ENCODE peak calls at places on chromosomes 6 and 20, in seven cellular contexts. One of them, this sample, is unnamed.

GRCh38 chr6:88360203-88360797 is 194.2 kb upstream of the CNR1 start:
- DNase-seq in Peyer's patch: no peak
- DNase-seq in heart right ventricle: no peak
- DNase-seq in HFFc6: peak; percentile 28
- DNase-seq in WTC11: no peak
- DNase-seq in activated CD8-positive, alpha-beta T cell treated with anti-CD3 and anti-CD28 coated beads for 36 hours: no peak
- DNase-seq in cardiac muscle cell: peak; percentile 80
- DNase-seq in this sample: no peak

GRCh38 chr6:17173071-17173470 is 71.2 kb downstream of the STMND1 start:
- DNase-seq in heart right ventricle: no peak
- DNase-seq in activated CD8-positive, alpha-beta T cell treated with anti-CD3 and anti-CD28 coated beads for 36 hours: no peak
- DNase-seq in WTC11: no peak
- DNase-seq in Peyer's patch: no peak
- DNase-seq in HFFc6: peak; percentile 30
- DNase-seq in cardiac muscle cell: no peak
- DNase-seq in this sample: no peak

GRCh38 chr20:63254536-63255384 is 497 bp upstream of the NKAIN4 start:
- DNase-seq in activated CD8-positive, alpha-beta T cell treated with anti-CD3 and anti-CD28 coated beads for 36 hours: no peak
- DNase-seq in Peyer's patch: no peak
- DNase-seq in WTC11: peak; percentile 56
- DNase-seq in HFFc6: no peak
- DNase-seq in cardiac muscle cell: no peak
- DNase-seq in heart right ventricle: no peak
- DNase-seq in this sample: no peak

GRCh38 chr6:11263185-11263817 is 30.8 kb upstream of the NEDD9 start:
- DNase-seq in HFFc6: peak; percentile 46
- DNase-seq in WTC11: no peak
- DNase-seq in heart right ventricle: no peak
- DNase-seq in cardiac muscle cell: peak; percentile 91
- DNase-seq in activated CD8-positive, alpha-beta T cell treated with anti-CD3 and anti-CD28 coated beads for 36 hours: no peak
- DNase-seq in Peyer's patch: no peak
- DNase-seq in this sample: peak; percentile 72

GRCh38 chr20:1199981-1200380 is 3.3 kb upstream of the C20orf202 start:
- DNase-seq in activated CD8-positive, alpha-beta T cell treated with anti-CD3 and anti-CD28 coated beads for 36 hours: no peak
- DNase-seq in heart right ventricle: no peak
- DNase-seq in cardiac muscle cell: no peak
- DNase-seq in WTC11: no peak
- DNase-seq in HFFc6: no peak
- DNase-seq in Peyer's patch: no peak
- DNase-seq in this sample: no peak

GRCh38 chr6:17448165-17448564 is 54.8 kb downstream of the CAP2 start:
- DNase-seq in heart right ventricle: no peak
- DNase-seq in HFFc6: peak; percentile 37
- DNase-seq in activated CD8-positive, alpha-beta T cell treated with anti-CD3 and anti-CD28 coated beads for 36 hours: no peak
- DNase-seq in cardiac muscle cell: no peak
- DNase-seq in WTC11: no peak
- DNase-seq in Peyer's patch: no peak
- DNase-seq in this sample: no peak

GRCh38 chr20:24208652-24209051 is 220.1 kb upstream of the GGTLC1 start:
- DNase-seq in heart right ventricle: no peak
- DNase-seq in Peyer's patch: no peak
- DNase-seq in activated CD8-positive, alpha-beta T cell treated with anti-CD3 and anti-CD28 coated beads for 36 hours: no peak
- DNase-seq in WTC11: peak; percentile 67
- DNase-seq in cardiac muscle cell: no peak
- DNase-seq in HFFc6: no peak
- DNase-seq in this sample: no peak

GRCh38 chr6:158611039-158611438 is 33.5 kb downstream of the DYNLT1 start:
- DNase-seq in Peyer's patch: no peak
- DNase-seq in cardiac muscle cell: no peak
- DNase-seq in activated CD8-positive, alpha-beta T cell treated with anti-CD3 and anti-CD28 coated beads for 36 hours: no peak
- DNase-seq in WTC11: no peak
- DNase-seq in HFFc6: no peak
- DNase-seq in heart right ventricle: no peak
- DNase-seq in this sample: no peak

GRCh38 chr6:128461517-128461916 is 58.9 kb downstream of the PTPRK start:
- DNase-seq in Peyer's patch: no peak
- DNase-seq in WTC11: no peak
- DNase-seq in activated CD8-positive, alpha-beta T cell treated with anti-CD3 and anti-CD28 coated beads for 36 hours: no peak
- DNase-seq in HFFc6: no peak
- DNase-seq in heart right ventricle: no peak
- DNase-seq in cardiac muscle cell: no peak
- DNase-seq in this sample: no peak

GRCh38 chr6:106927531-106928398 is 46.8 kb downstream of the CD24 start:
- DNase-seq in WTC11: peak; percentile 82
- DNase-seq in activated CD8-positive, alpha-beta T cell treated with anti-CD3 and anti-CD28 coated beads for 36 hours: peak; percentile 41
- DNase-seq in HFFc6: peak; percentile 7
- DNase-seq in heart right ventricle: peak; percentile 19
- DNase-seq in Peyer's patch: peak; percentile 53
- DNase-seq in cardiac muscle cell: peak; percentile 52
- DNase-seq in this sample: peak; percentile 72

GRCh38 chr20:37299718-37300529 is 10.5 kb downstream of the MANBAL start:
- DNase-seq in Peyer's patch: no peak
- DNase-seq in activated CD8-positive, alpha-beta T cell treated with anti-CD3 and anti-CD28 coated beads for 36 hours: no peak
- DNase-seq in HFFc6: peak; percentile 34
- DNase-seq in WTC11: no peak
- DNase-seq in heart right ventricle: no peak
- DNase-seq in cardiac muscle cell: peak; percentile 62
- DNase-seq in this sample: no peak

GRCh38 chr6:101085327-101085726 is 204.2 kb upstream of the ASCC3 start:
- DNase-seq in WTC11: no peak
- DNase-seq in Peyer's patch: no peak
- DNase-seq in HFFc6: no peak
- DNase-seq in heart right ventricle: no peak
- DNase-seq in activated CD8-positive, alpha-beta T cell treated with anti-CD3 and anti-CD28 coated beads for 36 hours: no peak
- DNase-seq in cardiac muscle cell: peak; percentile 82
- DNase-seq in this sample: no peak

GRCh38 chr6:26554669-26555504 is 16.7 kb downstream of the HMGN4 start:
- DNase-seq in activated CD8-positive, alpha-beta T cell treated with anti-CD3 and anti-CD28 coated beads for 36 hours: peak; percentile 80
- DNase-seq in Peyer's patch: no peak
- DNase-seq in cardiac muscle cell: peak; percentile 73
- DNase-seq in WTC11: peak; percentile 71
- DNase-seq in HFFc6: peak; percentile 74
- DNase-seq in heart right ventricle: no peak
- DNase-seq in this sample: no peak

GRCh38 chr6:108685970-108686369 is 125.3 kb downstream of the FOXO3 start:
- DNase-seq in Peyer's patch: no peak
- DNase-seq in activated CD8-positive, alpha-beta T cell treated with anti-CD3 and anti-CD28 coated beads for 36 hours: no peak
- DNase-seq in HFFc6: no peak
- DNase-seq in heart right ventricle: no peak
- DNase-seq in cardiac muscle cell: no peak
- DNase-seq in WTC11: no peak
- DNase-seq in this sample: no peak

GRCh38 chr6:160439751-160440150 is 91.6 kb downstream of the SLC22A3 start:
- DNase-seq in Peyer's patch: no peak
- DNase-seq in heart right ventricle: no peak
- DNase-seq in cardiac muscle cell: no peak
- DNase-seq in WTC11: no peak
- DNase-seq in HFFc6: no peak
- DNase-seq in activated CD8-positive, alpha-beta T cell treated with anti-CD3 and anti-CD28 coated beads for 36 hours: no peak
- DNase-seq in this sample: no peak
- TF ChIP-seq CTCF in Peyer's patch: no peak
- TF ChIP-seq CTCF in heart right ventricle: no peak
- TF ChIP-seq CTCF in cardiac muscle cell: no peak
- TF ChIP-seq CTCF in WTC11: no peak
- TF ChIP-seq CTCF in HFFc6: no peak
- TF ChIP-seq CTCF in activated CD8-positive, alpha-beta T cell treated with anti-CD3 and anti-CD28 coated beads for 36 hours: no peak
- TF ChIP-seq CTCF in this sample: no peak

GRCh38 chr6:81075974-81076373 is 676.5 kb downstream of the TENT5A start:
- DNase-seq in cardiac muscle cell: peak; percentile 29
- DNase-seq in WTC11: peak; percentile 29
- DNase-seq in activated CD8-positive, alpha-beta T cell treated with anti-CD3 and anti-CD28 coated beads for 36 hours: no peak
- DNase-seq in Peyer's patch: no peak
- DNase-seq in heart right ventricle: no peak
- DNase-seq in HFFc6: no peak
- DNase-seq in this sample: no peak
- TF ChIP-seq CTCF in cardiac muscle cell: peak; percentile 58
- TF ChIP-seq CTCF in WTC11: peak; percentile 54
- TF ChIP-seq CTCF in activated CD8-positive, alpha-beta T cell treated with anti-CD3 and anti-CD28 coated beads for 36 hours: no peak
- TF ChIP-seq CTCF in Peyer's patch: no peak
- TF ChIP-seq CTCF in heart right ventricle: peak; percentile 40
- TF ChIP-seq CTCF in HFFc6: peak; percentile 70
- TF ChIP-seq CTCF in this sample: peak; percentile 28

GRCh38 chr20:12166053-12166717 is 248.5 kb downstream of the BTBD3 start:
- DNase-seq in activated CD8-positive, alpha-beta T cell treated with anti-CD3 and anti-CD28 coated beads for 36 hours: no peak
- DNase-seq in WTC11: no peak
- DNase-seq in HFFc6: peak; percentile 21
- DNase-seq in heart right ventricle: peak; percentile 33
- DNase-seq in cardiac muscle cell: peak; percentile 99
- DNase-seq in Peyer's patch: peak; percentile 53
- DNase-seq in this sample: no peak
- TF ChIP-seq CTCF in activated CD8-positive, alpha-beta T cell treated with anti-CD3 and anti-CD28 coated beads for 36 hours: no peak
- TF ChIP-seq CTCF in WTC11: no peak
- TF ChIP-seq CTCF in HFFc6: no peak
- TF ChIP-seq CTCF in heart right ventricle: no peak
- TF ChIP-seq CTCF in cardiac muscle cell: peak; percentile 29
- TF ChIP-seq CTCF in Peyer's patch: peak; percentile 56
- TF ChIP-seq CTCF in this sample: no peak

GRCh38 chr6:147322299-147323162 is 118.3 kb downstream of the STXBP5 start:
- DNase-seq in heart right ventricle: no peak
- DNase-seq in WTC11: no peak
- DNase-seq in HFFc6: peak; percentile 59
- DNase-seq in activated CD8-positive, alpha-beta T cell treated with anti-CD3 and anti-CD28 coated beads for 36 hours: peak; percentile 39
- DNase-seq in Peyer's patch: no peak
- DNase-seq in cardiac muscle cell: peak; percentile 61
- DNase-seq in this sample: no peak

GRCh38 chr6:147321260-147321659 is 117.0 kb downstream of the STXBP5 start:
- DNase-seq in cardiac muscle cell: no peak
- DNase-seq in Peyer's patch: no peak
- DNase-seq in activated CD8-positive, alpha-beta T cell treated with anti-CD3 and anti-CD28 coated beads for 36 hours: no peak
- DNase-seq in WTC11: no peak
- DNase-seq in heart right ventricle: no peak
- DNase-seq in HFFc6: no peak
- DNase-seq in this sample: no peak
- TF ChIP-seq CTCF in cardiac muscle cell: no peak
- TF ChIP-seq CTCF in Peyer's patch: no peak
- TF ChIP-seq CTCF in activated CD8-positive, alpha-beta T cell treated with anti-CD3 and anti-CD28 coated beads for 36 hours: no peak
- TF ChIP-seq CTCF in WTC11: no peak
- TF ChIP-seq CTCF in heart right ventricle: no peak
- TF ChIP-seq CTCF in HFFc6: no peak
- TF ChIP-seq CTCF in this sample: no peak

DNA sequence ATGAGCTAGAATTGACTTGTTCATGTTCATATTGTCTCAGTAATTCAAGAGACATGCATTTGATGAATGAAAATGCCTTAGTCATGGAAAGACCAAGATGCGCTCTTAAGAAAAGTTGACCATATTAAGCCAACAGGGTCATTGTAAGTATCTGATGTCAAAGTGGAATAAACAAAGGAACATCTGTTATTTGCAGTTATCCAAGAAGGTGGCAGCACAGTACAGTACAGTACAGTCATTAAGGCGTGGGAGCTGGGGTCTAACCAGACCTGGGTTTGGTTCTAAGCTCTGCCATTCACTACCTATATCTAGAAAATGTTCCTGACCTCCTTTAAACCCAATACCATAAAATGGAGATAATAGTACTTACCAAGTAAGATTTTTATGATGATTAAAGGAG is 178.1 kb downstream of the BACH2 start:
- DNase-seq in cardiac muscle cell: no peak
- DNase-seq in activated CD8-positive, alpha-beta T cell treated with anti-CD3 and anti-CD28 coated beads for 36 hours: no peak
- DNase-seq in heart right ventricle: no peak
- DNase-seq in Peyer's patch: no peak
- DNase-seq in WTC11: no peak
- DNase-seq in HFFc6: no peak
- DNase-seq in this sample: no peak
- TF ChIP-seq CTCF in cardiac muscle cell: no peak
- TF ChIP-seq CTCF in activated CD8-positive, alpha-beta T cell treated with anti-CD3 and anti-CD28 coated beads for 36 hours: no peak
- TF ChIP-seq CTCF in heart right ventricle: no peak
- TF ChIP-seq CTCF in Peyer's patch: no peak
- TF ChIP-seq CTCF in WTC11: no peak
- TF ChIP-seq CTCF in HFFc6: no peak
- TF ChIP-seq CTCF in this sample: no peak

DNA sequence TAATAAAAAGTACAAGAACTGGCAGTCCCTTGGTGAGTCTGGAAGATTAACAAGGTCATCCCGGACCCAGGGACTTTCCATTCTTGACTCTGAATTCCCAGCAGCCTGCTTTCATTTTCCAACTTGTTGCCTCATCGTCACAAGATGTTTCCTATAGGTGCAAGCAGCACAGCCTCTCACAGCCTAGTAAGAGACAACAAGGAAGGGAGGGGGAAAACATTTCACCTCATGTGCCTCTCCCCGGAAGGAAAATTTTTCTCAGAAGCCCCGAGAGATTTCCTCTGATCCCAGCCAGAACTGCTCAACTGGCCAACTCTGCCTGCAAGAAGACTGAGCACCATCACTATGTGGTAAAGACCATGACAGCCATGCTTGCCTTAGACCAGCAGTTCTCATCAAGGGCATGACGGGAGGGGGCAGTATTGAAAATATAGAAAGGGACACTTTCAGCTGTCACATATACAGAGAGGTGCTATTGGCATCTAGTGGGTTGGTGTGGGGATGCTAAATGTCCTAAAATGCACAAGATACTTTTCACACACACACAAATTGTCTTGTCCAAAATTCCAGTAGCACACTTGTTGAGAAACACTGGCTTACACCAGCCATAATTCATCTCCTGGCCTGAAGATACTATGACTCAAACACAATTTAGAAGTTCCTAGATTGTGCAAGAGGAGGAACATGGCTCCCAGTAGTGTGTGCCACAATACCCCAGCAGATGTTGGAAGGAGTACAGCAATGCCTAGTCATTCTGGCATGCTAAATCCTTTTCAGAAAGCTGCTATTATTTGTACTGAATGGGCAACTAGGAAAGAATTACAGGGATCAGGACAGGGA is 10.8 kb upstream of the WTAP start:
- DNase-seq in WTC11: no peak
- DNase-seq in cardiac muscle cell: peak; percentile 97
- DNase-seq in HFFc6: peak; percentile 95
- DNase-seq in Peyer's patch: no peak
- DNase-seq in heart right ventricle: no peak
- DNase-seq in activated CD8-positive, alpha-beta T cell treated with anti-CD3 and anti-CD28 coated beads for 36 hours: no peak
- DNase-seq in this sample: no peak
- TF ChIP-seq CTCF in WTC11: no peak
- TF ChIP-seq CTCF in cardiac muscle cell: no peak
- TF ChIP-seq CTCF in HFFc6: peak; percentile 23
- TF ChIP-seq CTCF in Peyer's patch: no peak
- TF ChIP-seq CTCF in heart right ventricle: no peak
- TF ChIP-seq CTCF in activated CD8-positive, alpha-beta T cell treated with anti-CD3 and anti-CD28 coated beads for 36 hours: no peak
- TF ChIP-seq CTCF in this sample: no peak

This sample was measured in upper lobe of right lung.